ENCODE peak calls at places on chromosomes 11 and 22, in ten cellular contexts. N is BE2C; Q is Caco-2; S is pancreas; C is tibial artery; G is cardiac muscle cell; X is prostate gland; E is HFF-Myc; D is fibroblast of mammary gland; B is CD8-positive, alpha-beta T cell. Z is an unnamed sample.

GRCh38 chr11:2252018-2252417 is 18.4 kb downstream of the ASCL2 start:
- DNase-seq in N (no peak), Q (no peak), S (no peak), C (no peak), G (no peak), X (no peak), E (no peak), D (no peak), B (no peak), Z (no peak)

GRCh38 chr22:23237841-23238240 is 57.5 kb downstream of the BCR start:
- DNase-seq in N (no peak), Q (no peak), S (no peak), C (no peak), G (no peak), X (no peak), E (no peak), D (no peak), B (peak), Z (no peak)

GRCh38 chr22:38176170-38176741 is 5.4 kb downstream of the PLA2G6 start:
- DNase-seq in N (peak), Q (no peak), S (peak), C (peak), G (no peak), X (peak), E (peak), D (peak), B (no peak), Z (peak)

GRCh38 chr22:42084874-42085273 is 5.4 kb downstream of the SMDT1 start:
- DNase-seq in N (no peak), Q (no peak), S (no peak), C (no peak), G (no peak), X (no peak), E (no peak), D (no peak), B (no peak), Z (no peak)

GRCh38 chr11:56716379-56716854 is 17.5 kb downstream of the OR9G1 start:
- DNase-seq in N (no peak), Q (no peak), S (no peak), C (no peak), G (no peak), X (peak), E (no peak), D (no peak), B (no peak), Z (no peak)

GRCh38 chr11:19374189-19374588 is 133.4 kb upstream of the E2F8 start:
- DNase-seq in N (no peak), Q (no peak), S (no peak), C (peak), G (no peak), X (no peak), E (peak), D (peak), B (no peak), Z (no peak)

GRCh38 chr11:19691815-19692214 is 20.8 kb upstream of the NAV2 start:
- DNase-seq in N (no peak), Q (no peak), S (no peak), C (no peak), G (no peak), X (no peak), E (no peak), D (no peak), B (no peak), Z (no peak)

GRCh38 chr11:57792060-57792541 is 30.5 kb downstream of the CTNND1 start:
- DNase-seq in N (no peak), Q (no peak), S (peak), C (peak), G (no peak), X (peak), E (no peak), D (peak), B (peak), Z (no peak)

GRCh38 chr22:36701166-36701713 is 2.3 kb downstream of the CACNG2 start:
- DNase-seq in N (no peak), Q (no peak), S (no peak), C (no peak), G (no peak), X (no peak), E (no peak), D (no peak), B (no peak), Z (no peak)

GRCh38 chr11:61336171-61336935 is 3.3 kb downstream of the TKFC start:
- DNase-seq in N (peak), Q (peak), S (peak), C (peak), G (peak), X (peak), E (peak), D (peak), B (peak), Z (peak)

GRCh38 chr11:2999464-2999998 is 7.4 kb upstream of the NAP1L4 start:
- DNase-seq in N (no peak), Q (no peak), S (no peak), C (no peak), G (no peak), X (no peak), E (no peak), D (no peak), B (no peak), Z (no peak)

GRCh38 chr11:3213659-3214419 is 4.8 kb downstream of the MRGPRG start:
- DNase-seq in N (no peak), Q (no peak), S (no peak), C (no peak), G (no peak), X (no peak), E (no peak), D (no peak), B (no peak), Z (no peak)

GRCh38 chr11:96869207-96869606 is 479.4 kb downstream of the JRKL start:
- DNase-seq in N (no peak), Q (no peak), S (no peak), C (no peak), G (no peak), X (no peak), E (no peak), D (peak), B (no peak), Z (no peak)

GRCh38 chr22:41699264-41700104 is at the start of gene MEI1:
- DNase-seq in N (peak), Q (no peak), S (peak), C (peak), G (no peak), X (peak), E (peak), D (peak), B (peak), Z (no peak)

GRCh38 chr11:72685560-72686480 is 11.6 kb upstream of the PDE2A start:
- DNase-seq in N (no peak), Q (no peak), S (no peak), C (peak), G (no peak), X (no peak), E (no peak), D (peak), B (no peak), Z (no peak)

GRCh38 chr11:61489833-61490585 is 18.5 kb upstream of the LRRC10B start:
- DNase-seq in N (peak), Q (no peak), S (no peak), C (no peak), G (peak), X (no peak), E (no peak), D (peak), B (no peak), Z (no peak)

GRCh38 chr22:36467946-36468345 is 13.5 kb downstream of the TXN2 start:
- DNase-seq in N (no peak), Q (no peak), S (no peak), C (no peak), G (no peak), X (no peak), E (peak), D (peak), B (no peak), Z (no peak)

GRCh38 chr11:1111545-1112212 is 37.0 kb downstream of the MUC2 start:
- DNase-seq in N (peak), Q (no peak), S (no peak), C (no peak), G (no peak), X (no peak), E (no peak), D (no peak), B (no peak), Z (no peak)

GRCh38 chr11:85974126-85974525 is 94.8 kb downstream of the PICALM start:
- DNase-seq in N (no peak), Q (no peak), S (no peak), C (no peak), G (no peak), X (no peak), E (no peak), D (peak), B (no peak), Z (no peak)

GRCh38 chr11:45265963-45266692 is 20.0 kb downstream of the SYT13 start:
- DNase-seq in N (no peak), Q (no peak), S (no peak), C (no peak), G (no peak), X (no peak), E (no peak), D (no peak), B (no peak), Z (no peak)

GRCh38 chr11:45264839-45265515 is 21.2 kb downstream of the SYT13 start:
- DNase-seq in N (no peak), Q (no peak), S (no peak), C (no peak), G (no peak), X (no peak), E (peak), D (peak), B (no peak), Z (no peak)

GRCh38 chr11:45267660-45268340 is 18.3 kb downstream of the SYT13 start:
- DNase-seq in N (no peak), Q (no peak), S (no peak), C (no peak), G (no peak), X (no peak), E (no peak), D (no peak), B (no peak), Z (no peak)

GRCh38 chr11:45269678-45270077 is 16.5 kb downstream of the SYT13 start:
- DNase-seq in N (no peak), Q (no peak), S (no peak), C (no peak), G (no peak), X (no peak), E (no peak), D (no peak), B (no peak), Z (no peak)

GRCh38 chr11:45266693-45267451 is 19.3 kb downstream of the SYT13 start:
- DNase-seq in N (peak), Q (peak), S (no peak), C (no peak), G (no peak), X (no peak), E (no peak), D (no peak), B (no peak), Z (peak)
- TF ChIP-seq CTCF in N (peak), Q (peak), S (peak), C (no peak), G (peak), X (no peak), E (peak), D (peak), B (no peak), Z (peak)

DNA sequence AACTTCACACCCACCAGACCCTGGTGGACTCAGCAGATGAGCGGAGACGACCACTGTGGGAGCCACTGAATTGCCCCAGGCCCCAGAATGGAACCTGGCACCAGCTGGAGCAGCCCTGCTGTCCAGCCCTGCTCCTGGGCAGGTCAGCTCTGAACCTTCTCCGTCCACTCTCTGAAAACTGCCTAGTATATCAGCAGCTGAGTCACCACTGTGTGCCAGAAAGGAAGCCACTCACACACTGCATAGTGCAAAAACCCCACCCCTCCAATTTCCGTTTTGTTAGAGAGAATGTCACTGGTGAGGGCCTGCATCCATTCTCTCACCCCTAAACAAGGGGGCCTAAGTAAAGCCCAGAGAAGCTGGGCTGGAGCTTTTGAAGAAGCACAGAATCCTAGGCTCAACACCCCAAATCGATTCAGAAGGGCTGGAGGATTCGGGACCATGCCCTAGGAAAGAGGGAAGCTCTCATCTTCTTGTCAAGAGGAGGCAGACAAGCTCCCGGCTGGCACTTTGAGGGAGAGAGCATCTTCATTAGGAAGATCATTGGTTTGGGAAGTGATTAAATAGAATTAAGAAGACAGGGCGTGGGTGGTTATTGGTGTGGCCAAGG is 44.5 kb downstream of the GALNT18 start:
- DNase-seq in N (no peak), Q (no peak), S (peak), C (no peak), G (no peak), X (no peak), E (no peak), D (peak), B (no peak), Z (no peak)
- TF ChIP-seq CTCF in N (no peak), Q (no peak), S (no peak), C (no peak), G (no peak), X (no peak), E (no peak), D (no peak), B (no peak), Z (no peak)

GRCh38 chr11:77473001-77473800 is 693 bp downstream of the PAK1 start:
- DNase-seq in N (peak), Q (peak), S (peak), C (no peak), G (peak), X (peak), E (no peak), D (no peak), B (peak), Z (peak)

GRCh38 chr11:77471520-77472234 is 2.2 kb downstream of the PAK1 start:
- DNase-seq in N (peak), Q (peak), S (peak), C (no peak), G (peak), X (peak), E (no peak), D (no peak), B (no peak), Z (peak)

GRCh38 chr11:77475206-77475605 is 1.3 kb upstream of the PAK1 start:
- DNase-seq in N (no peak), Q (no peak), S (no peak), C (no peak), G (no peak), X (no peak), E (no peak), D (no peak), B (no peak), Z (no peak)

GRCh38 chr11:77474509-77475070 is 696 bp upstream of the PAK1 start:
- DNase-seq in N (no peak), Q (no peak), S (no peak), C (no peak), G (no peak), X (peak), E (no peak), D (no peak), B (no peak), Z (no peak)

GRCh38 chr11:77473801-77474508 is at the start of gene PAK1:
- DNase-seq in N (peak), Q (peak), S (peak), C (peak), G (peak), X (peak), E (peak), D (peak), B (peak), Z (peak)
- TF ChIP-seq CTCF in N (peak), Q (peak), S (no peak), C (no peak), G (no peak), X (no peak), E (no peak), D (no peak), B (no peak), Z (no peak)

GRCh38 chr11:69088676-69089146 is 40.0 kb downstream of the TPCN2 start:
- DNase-seq in N (peak), Q (peak), S (peak), C (peak), G (peak), X (peak), E (peak), D (peak), B (peak), Z (peak)
- TF ChIP-seq CTCF in N (peak), Q (peak), S (peak), C (peak), G (peak), X (peak), E (peak), D (peak), B (peak), Z (peak)

DNA sequence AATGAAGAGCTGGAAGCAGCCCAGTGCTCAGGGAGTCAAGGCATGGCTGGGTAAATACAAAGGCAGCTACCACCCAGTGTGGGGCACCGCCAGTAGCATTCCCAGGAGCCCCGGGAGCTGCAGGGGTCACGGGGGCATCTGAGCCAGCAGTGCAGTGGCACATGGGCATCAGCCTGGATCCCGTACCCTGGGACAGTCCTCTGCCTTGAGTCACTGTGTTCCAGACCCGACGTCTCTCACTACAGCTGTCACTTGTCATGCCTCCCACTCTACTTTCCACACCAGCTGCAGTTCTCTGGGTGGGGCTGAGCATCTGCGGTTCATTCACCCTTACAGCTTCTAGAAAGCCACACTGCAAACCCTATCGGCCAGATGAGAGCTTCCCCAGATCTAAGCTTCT is 29.6 kb downstream of the DHCR7 start:
- DNase-seq in N (no peak), Q (no peak), S (no peak), C (no peak), G (no peak), X (no peak), E (no peak), D (no peak), B (no peak), Z (no peak)
- TF ChIP-seq CTCF in N (no peak), Q (no peak), S (no peak), C (no peak), G (no peak), X (no peak), E (no peak), D (no peak), B (no peak), Z (no peak)

GRCh38 chr22:19114984-19115552 is 7.1 kb downstream of the DGCR2 start:
- DNase-seq in N (no peak), Q (no peak), S (no peak), C (no peak), G (no peak), X (no peak), E (no peak), D (no peak), B (no peak), Z (no peak)

GRCh38 chr22:19117111-19117512 is 5.1 kb downstream of the DGCR2 start:
- DNase-seq in N (no peak), Q (no peak), S (no peak), C (no peak), G (no peak), X (no peak), E (no peak), D (no peak), B (no peak), Z (no peak)

GRCh38 chr22:19113429-19113828 is 8.8 kb downstream of the DGCR2 start:
- DNase-seq in N (no peak), Q (no peak), S (no peak), C (no peak), G (no peak), X (no peak), E (no peak), D (no peak), B (no peak), Z (no peak)

GRCh38 chr22:19118601-19118880 is 3.7 kb downstream of the DGCR2 start:
- DNase-seq in N (no peak), Q (no peak), S (no peak), C (no peak), G (no peak), X (no peak), E (no peak), D (no peak), B (no peak), Z (no peak)

GRCh38 chr22:19115628-19116027 is 6.6 kb downstream of the DGCR2 start:
- DNase-seq in N (no peak), Q (no peak), S (no peak), C (no peak), G (peak), X (no peak), E (no peak), D (no peak), B (no peak), Z (no peak)
- TF ChIP-seq CTCF in N (peak), Q (no peak), S (no peak), C (no peak), G (no peak), X (no peak), E (peak), D (peak), B (no peak), Z (no peak)